ENCODE peak calls at places on chromosomes 11 and 22, in four cellular contexts. Y is HepG2, I is WTC11, X is K562. C is an unnamed sample.

GRCh38 chr11:77198440-77198849 is 70.4 kb downstream of the MYO7A start:
- DNase-seq in Y (peak), I (peak), X (peak), C (peak)

GRCh38 chr11:61022311-61023085 is 51.0 kb downstream of the CD6 start:
- DNase-seq in Y (no peak), I (no peak), X (no peak), C (no peak)

GRCh38 chr11:73200256-73200655 is 17.8 kb upstream of the P2RY2 start:
- DNase-seq in Y (no peak), I (peak), X (no peak), C (no peak)

GRCh38 chr11:92880391-92880790 is 89.1 kb upstream of the MTNR1B start:
- DNase-seq in Y (no peak), I (no peak), X (no peak), C (no peak)

GRCh38 chr11:32438883-32439487 is 3.6 kb upstream of the WT1 start:
- DNase-seq in Y (no peak), I (no peak), X (no peak), C (no peak)

GRCh38 chr11:72238492-72239295 is 5.3 kb downstream of the PHOX2A start:
- DNase-seq in Y (no peak), I (peak), X (no peak), C (no peak)

GRCh38 chr22:45235851-45236342 is 4.8 kb downstream of the KIAA0930 start:
- DNase-seq in Y (no peak), I (no peak), X (no peak), C (no peak)

GRCh38 chr22:40019100-40019499 is 24.3 kb downstream of the FAM83F start:
- DNase-seq in Y (no peak), I (no peak), X (no peak), C (no peak)

GRCh38 chr11:118290923-118291322 is 13.6 kb upstream of the CD3E start:
- DNase-seq in Y (peak), I (no peak), X (no peak), C (peak)

GRCh38 chr11:71183878-71184277 is 68.5 kb downstream of the SHANK2 start:
- DNase-seq in Y (no peak), I (no peak), X (no peak), C (no peak)

GRCh38 chr22:31983911-31984661 is 39.8 kb downstream of the YWHAH start:
- DNase-seq in Y (no peak), I (no peak), X (no peak), C (no peak)

GRCh38 chr11:104799251-104799650 is 99.0 kb downstream of the CASP12 start:
- DNase-seq in Y (no peak), I (no peak), X (no peak), C (no peak)

GRCh38 chr22:50227588-50228215 is 17.1 kb downstream of the TUBGCP6 start:
- DNase-seq in Y (no peak), I (no peak), X (no peak), C (no peak)

GRCh38 chr22:19454156-19454555 is 6.6 kb upstream of the C22orf39 start:
- DNase-seq in Y (no peak), I (no peak), X (no peak), C (no peak)

GRCh38 chr11:95299078-95299611 is 68.1 kb upstream of the SESN3 start:
- DNase-seq in Y (no peak), I (no peak), X (no peak), C (no peak)

GRCh38 chr22:42962295-42963230 is 52.4 kb downstream of the PACSIN2 start:
- DNase-seq in Y (no peak), I (no peak), X (no peak), C (peak)

GRCh38 chr11:110026823-110027626 is 66.2 kb upstream of the ZC3H12C start:
- DNase-seq in Y (no peak), I (no peak), X (no peak), C (no peak)

GRCh38 chr22:39318507-39319283 is 728 bp downstream of the RPL3 start:
- DNase-seq in Y (no peak), I (no peak), X (peak), C (no peak)

GRCh38 chr11:88478136-88478785 is 140.7 kb upstream of the CTSC start:
- DNase-seq in Y (no peak), I (no peak), X (no peak), C (no peak)

GRCh38 chr11:43868852-43869567 is 11.6 kb upstream of the ALKBH3 start:
- DNase-seq in Y (peak), I (no peak), X (peak), C (peak)

GRCh38 chr11:94766656-94767291 is 1.4 kb upstream of the AMOTL1 start:
- DNase-seq in Y (no peak), I (no peak), X (no peak), C (no peak)

GRCh38 chr11:65429724-65430405 is 7.3 kb downstream of the NEAT1 start:
- DNase-seq in Y (no peak), I (no peak), X (peak), C (peak)

GRCh38 chr11:119493712-119494111 is 70.7 kb upstream of the THY1 start:
- DNase-seq in Y (no peak), I (peak), X (peak), C (no peak)

GRCh38 chr11:57641426-57641825 is 8.3 kb downstream of the YPEL4 start:
- DNase-seq in Y (peak), I (no peak), X (peak), C (peak)

GRCh38 chr11:115745545-115746265 is 241.5 kb upstream of the CADM1 start:
- DNase-seq in Y (no peak), I (no peak), X (no peak), C (no peak)

GRCh38 chr11:114290503-114291239 is 5.5 kb upstream of the NNMT start:
- DNase-seq in Y (no peak), I (no peak), X (no peak), C (no peak)

GRCh38 chr11:103624708-103625623 is 411.5 kb upstream of the DDI1 start:
- DNase-seq in Y (no peak), I (no peak), X (no peak), C (peak)

GRCh38 chr11:94418123-94418770 is 17.0 kb upstream of the GPR83 start:
- DNase-seq in Y (no peak), I (no peak), X (no peak), C (no peak)

GRCh38 chr11:125223901-125224331 is 59.4 kb downstream of the PKNOX2 start:
- DNase-seq in Y (no peak), I (no peak), X (no peak), C (no peak)

GRCh38 chr11:95693298-95693697 is 96.3 kb downstream of the FAM76B start:
- DNase-seq in Y (no peak), I (no peak), X (no peak), C (no peak)

GRCh38 chr11:134024420-134025085 is 44.3 kb upstream of the JAM3 start:
- DNase-seq in Y (no peak), I (no peak), X (no peak), C (no peak)
- TF ChIP-seq NR3C1 in Y (no peak), I (no peak), X (no peak), C (no peak)

DNA sequence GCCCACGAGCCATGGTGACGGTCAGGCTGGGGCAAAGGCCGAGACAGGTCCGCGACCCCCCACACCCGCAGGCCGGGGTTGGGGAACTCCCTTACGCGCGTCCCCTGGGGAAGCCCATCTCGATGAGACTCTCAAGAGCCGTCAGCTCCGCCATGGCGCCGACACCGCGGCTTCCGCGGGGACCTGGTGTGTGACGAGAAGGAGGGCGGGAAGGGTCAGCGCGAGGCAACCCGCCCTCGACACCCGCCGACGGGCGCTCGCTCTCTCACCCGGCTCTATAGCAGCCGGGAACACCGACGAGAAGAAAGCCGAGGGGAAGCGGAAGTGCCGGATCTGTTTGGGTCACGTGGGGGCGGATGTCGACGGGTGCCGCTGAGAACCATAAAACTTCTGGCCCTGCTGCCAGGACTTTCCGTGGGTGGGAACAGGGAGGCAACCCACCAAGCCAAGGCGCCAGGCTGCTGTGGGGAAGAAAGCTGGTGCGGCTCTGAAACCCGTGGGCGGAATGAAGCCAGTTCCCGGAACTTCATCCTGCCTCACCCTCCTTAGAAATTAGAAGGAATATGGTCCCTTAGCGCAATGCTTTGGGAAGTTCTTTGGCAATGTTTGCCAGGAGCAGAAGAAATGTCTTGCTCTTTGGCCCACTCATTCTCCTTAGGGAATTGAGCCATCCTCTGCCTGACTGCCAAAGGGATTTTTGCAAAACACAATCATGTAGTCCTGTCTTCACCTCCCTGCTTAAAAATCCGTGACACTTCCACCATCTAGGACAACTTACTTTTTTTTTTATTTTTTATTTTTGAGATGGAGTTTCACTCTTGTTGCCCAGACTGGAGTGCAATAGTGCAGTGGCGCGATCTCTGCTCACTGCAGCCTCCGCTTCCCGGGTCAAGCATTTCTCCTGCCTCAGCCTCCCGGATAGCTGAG is at the start of gene UBXN1:
- DNase-seq in Y (peak), I (peak), X (peak), C (peak)
- TF ChIP-seq NR3C1 in Y (no peak), I (no peak), X (no peak), C (no peak)

GRCh38 chr22:29872989-29873388 is 10.0 kb upstream of the MTMR3 start:
- DNase-seq in Y (no peak), I (no peak), X (no peak), C (no peak)
- TF ChIP-seq NR3C1 in Y (no peak), I (no peak), X (no peak), C (no peak)

GRCh38 chr22:35887296-35887875 is 141.2 kb downstream of the RBFOX2 start:
- DNase-seq in Y (no peak), I (no peak), X (no peak), C (no peak)

GRCh38 chr22:35888181-35888870 is 140.3 kb downstream of the RBFOX2 start:
- DNase-seq in Y (no peak), I (no peak), X (no peak), C (no peak)

GRCh38 chr22:35883028-35883620 is 145.5 kb downstream of the RBFOX2 start:
- DNase-seq in Y (no peak), I (no peak), X (no peak), C (peak)

DNA sequence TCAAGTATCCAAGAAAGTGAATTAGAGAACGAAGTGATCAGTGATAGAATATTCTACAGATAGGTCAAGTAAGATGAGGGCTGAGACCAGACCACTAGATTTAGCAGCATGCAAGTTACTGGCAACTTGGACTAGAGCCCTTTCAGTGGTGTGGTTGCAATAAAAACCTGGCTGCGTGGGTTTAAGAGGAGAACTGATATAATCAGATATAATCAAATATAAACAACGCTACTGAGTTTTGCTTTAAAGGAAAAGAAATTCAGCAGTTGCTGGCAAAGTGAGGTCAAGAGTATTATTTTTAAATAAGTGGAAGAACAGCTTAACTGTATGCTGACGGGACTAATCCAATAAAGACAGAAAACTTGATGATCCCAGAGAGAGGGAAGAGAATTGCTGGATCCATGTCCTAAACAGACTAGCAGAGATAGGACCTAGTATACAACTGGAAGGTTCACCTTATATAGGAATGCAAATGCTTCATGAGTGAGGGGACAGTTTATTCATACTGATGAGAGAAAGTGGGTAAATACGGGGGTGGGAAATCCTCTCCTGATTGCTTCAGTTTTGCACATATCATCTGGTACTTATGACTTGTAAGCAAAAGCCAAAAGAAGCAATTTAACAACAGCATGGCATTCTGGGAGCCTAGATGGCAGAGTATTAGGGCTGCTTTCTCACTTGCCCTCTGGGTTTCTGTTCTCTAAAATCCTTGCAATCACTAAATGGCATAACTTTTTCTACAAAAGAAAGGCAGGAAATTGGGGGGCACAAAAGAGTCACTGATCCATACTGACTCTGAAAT is 146.2 kb downstream of the RBFOX2 start:
- DNase-seq in Y (no peak), I (no peak), X (no peak), C (no peak)
- TF ChIP-seq NR3C1 in Y (no peak), I (no peak), X (no peak), C (no peak)

GRCh38 chr22:23387827-23388491 is 192.1 kb downstream of the IGLL1 start:
- DNase-seq in Y (no peak), I (peak), X (no peak), C (no peak)
- TF ChIP-seq NR3C1 in Y (no peak), I (no peak), X (no peak), C (no peak)

GRCh38 chr22:21745948-21746347 is 10.4 kb upstream of the YPEL1 start:
- DNase-seq in Y (no peak), I (no peak), X (no peak), C (no peak)
- TF ChIP-seq NR3C1 in Y (no peak), I (no peak), X (no peak), C (no peak)

GRCh38 chr11:10680956-10681487 is 12.5 kb downstream of the IRAG1 start:
- DNase-seq in Y (no peak), I (no peak), X (no peak), C (no peak)
- TF ChIP-seq NR3C1 in Y (no peak), I (no peak), X (no peak), C (no peak)

GRCh38 chr11:12769834-12770345 is 95.7 kb downstream of the TEAD1 start:
- DNase-seq in Y (no peak), I (no peak), X (no peak), C (peak)

GRCh38 chr11:12772324-12772723 is 98.1 kb downstream of the TEAD1 start:
- DNase-seq in Y (no peak), I (no peak), X (no peak), C (no peak)

GRCh38 chr11:12771875-12772274 is 97.7 kb downstream of the TEAD1 start:
- DNase-seq in Y (no peak), I (no peak), X (no peak), C (no peak)

GRCh38 chr11:12770435-12770834 is 96.2 kb downstream of the TEAD1 start:
- DNase-seq in Y (no peak), I (no peak), X (no peak), C (no peak)

DNA sequence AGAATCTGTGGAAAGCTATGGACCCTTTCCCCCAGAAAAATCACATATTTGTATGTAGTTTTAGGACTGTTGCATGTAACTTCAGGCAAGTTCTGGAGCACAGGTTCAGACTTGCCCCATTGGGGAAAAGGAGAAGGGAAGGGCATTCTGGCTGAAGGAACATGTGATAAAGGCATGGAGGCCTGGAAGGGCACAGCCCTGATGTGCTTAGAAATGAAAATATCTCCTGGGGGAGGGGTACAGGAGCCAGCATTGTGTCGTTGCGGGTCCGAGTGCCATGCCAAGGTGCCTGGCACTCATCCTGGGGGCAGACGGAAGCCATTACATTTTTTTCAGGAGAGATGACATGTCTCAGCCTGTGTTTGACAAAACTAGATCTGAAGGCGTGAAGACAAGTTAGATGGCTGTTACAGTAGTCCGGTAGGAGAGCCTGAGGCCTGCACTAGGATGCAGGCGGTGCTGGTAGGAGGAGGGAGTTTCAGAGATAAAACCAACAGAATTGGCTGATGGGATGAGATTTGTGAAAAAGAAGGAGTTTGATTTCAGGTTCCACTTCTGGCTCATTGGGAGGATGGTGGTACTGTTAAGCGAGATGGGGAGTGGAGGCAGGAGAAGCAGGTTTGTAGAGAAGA is 96.9 kb downstream of the TEAD1 start:
- DNase-seq in Y (no peak), I (no peak), X (no peak), C (no peak)
- TF ChIP-seq NR3C1 in Y (no peak), I (no peak), X (no peak), C (no peak)

C was measured in A549.